ENCODE peak calls at places on chromosome 11, in five cellular contexts. One of them, this sample, is unnamed.
A peak's percentile ranks its signal among the peaks of the same experiment; 100 is the strongest.

GRCh38 chr11:114036156-114036811 is 23.2 kb upstream of the ZBTB16 start:
- DNase-seq in activated CD8-positive, alpha-beta memory T cell treated with anti-CD3 and anti-CD28 coated beads, Interleukin-2, amount 10 ng/mL, durations not matched to agents 7 days and 5 days: peak; percentile 64
- DNase-seq in activated gamma-delta T cell treated with Interleukin-2 at 50 U/mL for 16 hours: peak; percentile 55
- DNase-seq in LoVo: peak; percentile 75
- DNase-seq in body of pancreas: peak; percentile 88
- DNase-seq in this sample: no peak

GRCh38 chr11:68406318-68407313 is 53.9 kb upstream of the PPP6R3 start:
- DNase-seq in LoVo: no peak
- DNase-seq in activated CD8-positive, alpha-beta memory T cell treated with anti-CD3 and anti-CD28 coated beads, Interleukin-2, amount 10 ng/mL, durations not matched to agents 7 days and 5 days: no peak
- DNase-seq in body of pancreas: no peak
- DNase-seq in activated gamma-delta T cell treated with Interleukin-2 at 50 U/mL for 16 hours: no peak
- DNase-seq in this sample: no peak

GRCh38 chr11:14148653-14149273 is 186.2 kb downstream of the SPON1 start:
- DNase-seq in LoVo: peak; percentile 23
- DNase-seq in activated gamma-delta T cell treated with Interleukin-2 at 50 U/mL for 16 hours: no peak
- DNase-seq in activated CD8-positive, alpha-beta memory T cell treated with anti-CD3 and anti-CD28 coated beads, Interleukin-2, amount 10 ng/mL, durations not matched to agents 7 days and 5 days: no peak
- DNase-seq in body of pancreas: no peak
- DNase-seq in this sample: no peak

GRCh38 chr11:34356576-34356917 is 1.3 kb downstream of the ABTB2 start:
- DNase-seq in activated CD8-positive, alpha-beta memory T cell treated with anti-CD3 and anti-CD28 coated beads, Interleukin-2, amount 10 ng/mL, durations not matched to agents 7 days and 5 days: peak; percentile 43
- DNase-seq in activated gamma-delta T cell treated with Interleukin-2 at 50 U/mL for 16 hours: no peak
- DNase-seq in LoVo: no peak
- DNase-seq in body of pancreas: peak; percentile 6
- DNase-seq in this sample: peak; percentile 32

GRCh38 chr11:73866095-73866579 is 10.5 kb downstream of the COA4 start:
- DNase-seq in LoVo: no peak
- DNase-seq in activated CD8-positive, alpha-beta memory T cell treated with anti-CD3 and anti-CD28 coated beads, Interleukin-2, amount 10 ng/mL, durations not matched to agents 7 days and 5 days: no peak
- DNase-seq in activated gamma-delta T cell treated with Interleukin-2 at 50 U/mL for 16 hours: no peak
- DNase-seq in body of pancreas: no peak
- DNase-seq in this sample: peak; percentile 75

GRCh38 chr11:1303196-1303821 is 6.1 kb downstream of the TOLLIP start:
- DNase-seq in activated CD8-positive, alpha-beta memory T cell treated with anti-CD3 and anti-CD28 coated beads, Interleukin-2, amount 10 ng/mL, durations not matched to agents 7 days and 5 days: no peak
- DNase-seq in LoVo: no peak
- DNase-seq in body of pancreas: peak; percentile 51
- DNase-seq in activated gamma-delta T cell treated with Interleukin-2 at 50 U/mL for 16 hours: no peak
- DNase-seq in this sample: no peak

GRCh38 chr11:45607995-45608394 is 57.4 kb downstream of the CHST1 start:
- DNase-seq in LoVo: no peak
- DNase-seq in activated CD8-positive, alpha-beta memory T cell treated with anti-CD3 and anti-CD28 coated beads, Interleukin-2, amount 10 ng/mL, durations not matched to agents 7 days and 5 days: peak; percentile 2
- DNase-seq in body of pancreas: no peak
- DNase-seq in activated gamma-delta T cell treated with Interleukin-2 at 50 U/mL for 16 hours: no peak
- DNase-seq in this sample: no peak

GRCh38 chr11:67267188-67268035 is 1.1 kb downstream of the GRK2 start:
- DNase-seq in LoVo: no peak
- DNase-seq in activated gamma-delta T cell treated with Interleukin-2 at 50 U/mL for 16 hours: no peak
- DNase-seq in activated CD8-positive, alpha-beta memory T cell treated with anti-CD3 and anti-CD28 coated beads, Interleukin-2, amount 10 ng/mL, durations not matched to agents 7 days and 5 days: peak; percentile 82
- DNase-seq in body of pancreas: peak; percentile 64
- DNase-seq in this sample: no peak

GRCh38 chr11:95577716-95578460 is 211.7 kb downstream of the FAM76B start:
- DNase-seq in LoVo: no peak
- DNase-seq in body of pancreas: no peak
- DNase-seq in activated gamma-delta T cell treated with Interleukin-2 at 50 U/mL for 16 hours: no peak
- DNase-seq in activated CD8-positive, alpha-beta memory T cell treated with anti-CD3 and anti-CD28 coated beads, Interleukin-2, amount 10 ng/mL, durations not matched to agents 7 days and 5 days: no peak
- DNase-seq in this sample: no peak

GRCh38 chr11:2512431-2513407 is 67.9 kb downstream of the KCNQ1 start:
- DNase-seq in activated gamma-delta T cell treated with Interleukin-2 at 50 U/mL for 16 hours: no peak
- DNase-seq in LoVo: no peak
- DNase-seq in activated CD8-positive, alpha-beta memory T cell treated with anti-CD3 and anti-CD28 coated beads, Interleukin-2, amount 10 ng/mL, durations not matched to agents 7 days and 5 days: peak; percentile 33
- DNase-seq in body of pancreas: peak; percentile 43
- DNase-seq in this sample: no peak

GRCh38 chr11:86396403-86396802 is 21.7 kb downstream of the CCDC81 start:
- DNase-seq in activated gamma-delta T cell treated with Interleukin-2 at 50 U/mL for 16 hours: no peak
- DNase-seq in body of pancreas: no peak
- DNase-seq in LoVo: no peak
- DNase-seq in activated CD8-positive, alpha-beta memory T cell treated with anti-CD3 and anti-CD28 coated beads, Interleukin-2, amount 10 ng/mL, durations not matched to agents 7 days and 5 days: no peak
- DNase-seq in this sample: no peak

GRCh38 chr11:86802601-86803051 is 2.3 kb downstream of the PRSS23 start:
- DNase-seq in body of pancreas: peak; percentile 47
- DNase-seq in activated CD8-positive, alpha-beta memory T cell treated with anti-CD3 and anti-CD28 coated beads, Interleukin-2, amount 10 ng/mL, durations not matched to agents 7 days and 5 days: no peak
- DNase-seq in LoVo: peak; percentile 55
- DNase-seq in activated gamma-delta T cell treated with Interleukin-2 at 50 U/mL for 16 hours: no peak
- DNase-seq in this sample: peak; percentile 42

GRCh38 chr11:43282607-43283440 is 29.0 kb upstream of the API5 start:
- DNase-seq in activated CD8-positive, alpha-beta memory T cell treated with anti-CD3 and anti-CD28 coated beads, Interleukin-2, amount 10 ng/mL, durations not matched to agents 7 days and 5 days: peak; percentile 55
- DNase-seq in LoVo: peak; percentile 26
- DNase-seq in body of pancreas: peak; percentile 18
- DNase-seq in activated gamma-delta T cell treated with Interleukin-2 at 50 U/mL for 16 hours: peak; percentile 24
- DNase-seq in this sample: peak; percentile 13

GRCh38 chr11:87722756-87723599 is 452.3 kb downstream of the RAB38 start:
- DNase-seq in LoVo: no peak
- DNase-seq in body of pancreas: peak; percentile 4
- DNase-seq in activated gamma-delta T cell treated with Interleukin-2 at 50 U/mL for 16 hours: no peak
- DNase-seq in activated CD8-positive, alpha-beta memory T cell treated with anti-CD3 and anti-CD28 coated beads, Interleukin-2, amount 10 ng/mL, durations not matched to agents 7 days and 5 days: no peak
- DNase-seq in this sample: no peak

GRCh38 chr11:70466154-70466553 is 67.8 kb downstream of the CTTN start:
- DNase-seq in activated CD8-positive, alpha-beta memory T cell treated with anti-CD3 and anti-CD28 coated beads, Interleukin-2, amount 10 ng/mL, durations not matched to agents 7 days and 5 days: no peak
- DNase-seq in activated gamma-delta T cell treated with Interleukin-2 at 50 U/mL for 16 hours: no peak
- DNase-seq in LoVo: no peak
- DNase-seq in body of pancreas: no peak
- DNase-seq in this sample: no peak

GRCh38 chr11:11302565-11302964 is 50.5 kb downstream of the CSNK2A3 start:
- DNase-seq in activated CD8-positive, alpha-beta memory T cell treated with anti-CD3 and anti-CD28 coated beads, Interleukin-2, amount 10 ng/mL, durations not matched to agents 7 days and 5 days: no peak
- DNase-seq in activated gamma-delta T cell treated with Interleukin-2 at 50 U/mL for 16 hours: no peak
- DNase-seq in body of pancreas: no peak
- DNase-seq in LoVo: no peak
- DNase-seq in this sample: no peak

GRCh38 chr11:65316311-65316978 is 1.8 kb downstream of the CDC42EP2 start:
- DNase-seq in activated CD8-positive, alpha-beta memory T cell treated with anti-CD3 and anti-CD28 coated beads, Interleukin-2, amount 10 ng/mL, durations not matched to agents 7 days and 5 days: no peak
- DNase-seq in LoVo: no peak
- DNase-seq in activated gamma-delta T cell treated with Interleukin-2 at 50 U/mL for 16 hours: no peak
- DNase-seq in body of pancreas: peak; percentile 51
- DNase-seq in this sample: no peak

GRCh38 chr11:72243173-72243566 is 806 bp downstream of the PHOX2A start:
- DNase-seq in body of pancreas: no peak
- DNase-seq in activated CD8-positive, alpha-beta memory T cell treated with anti-CD3 and anti-CD28 coated beads, Interleukin-2, amount 10 ng/mL, durations not matched to agents 7 days and 5 days: no peak
- DNase-seq in LoVo: no peak
- DNase-seq in activated gamma-delta T cell treated with Interleukin-2 at 50 U/mL for 16 hours: no peak
- DNase-seq in this sample: no peak

GRCh38 chr11:126115820-126116319 is 53.2 kb upstream of the CDON start:
- DNase-seq in LoVo: no peak
- DNase-seq in body of pancreas: peak; percentile 91
- DNase-seq in activated gamma-delta T cell treated with Interleukin-2 at 50 U/mL for 16 hours: no peak
- DNase-seq in activated CD8-positive, alpha-beta memory T cell treated with anti-CD3 and anti-CD28 coated beads, Interleukin-2, amount 10 ng/mL, durations not matched to agents 7 days and 5 days: no peak
- DNase-seq in this sample: peak; percentile 61

GRCh38 chr11:65918211-65919150 is at the start of gene C11orf68:
- DNase-seq in LoVo: no peak
- DNase-seq in activated gamma-delta T cell treated with Interleukin-2 at 50 U/mL for 16 hours: no peak
- DNase-seq in activated CD8-positive, alpha-beta memory T cell treated with anti-CD3 and anti-CD28 coated beads, Interleukin-2, amount 10 ng/mL, durations not matched to agents 7 days and 5 days: no peak
- DNase-seq in body of pancreas: peak; percentile 42
- DNase-seq in this sample: no peak

GRCh38 chr11:105466582-105467228 is 143.2 kb upstream of the GRIA4 start:
- DNase-seq in body of pancreas: no peak
- DNase-seq in activated CD8-positive, alpha-beta memory T cell treated with anti-CD3 and anti-CD28 coated beads, Interleukin-2, amount 10 ng/mL, durations not matched to agents 7 days and 5 days: no peak
- DNase-seq in LoVo: no peak
- DNase-seq in activated gamma-delta T cell treated with Interleukin-2 at 50 U/mL for 16 hours: no peak
- DNase-seq in this sample: no peak

GRCh38 chr11:108019870-108020540 is 11.3 kb downstream of the CUL5 start:
- DNase-seq in activated gamma-delta T cell treated with Interleukin-2 at 50 U/mL for 16 hours: no peak
- DNase-seq in body of pancreas: no peak
- DNase-seq in LoVo: no peak
- DNase-seq in activated CD8-positive, alpha-beta memory T cell treated with anti-CD3 and anti-CD28 coated beads, Interleukin-2, amount 10 ng/mL, durations not matched to agents 7 days and 5 days: no peak
- DNase-seq in this sample: no peak

GRCh38 chr11:94776351-94777321 is 8.5 kb downstream of the AMOTL1 start:
- DNase-seq in activated gamma-delta T cell treated with Interleukin-2 at 50 U/mL for 16 hours: no peak
- DNase-seq in body of pancreas: peak; percentile 26
- DNase-seq in activated CD8-positive, alpha-beta memory T cell treated with anti-CD3 and anti-CD28 coated beads, Interleukin-2, amount 10 ng/mL, durations not matched to agents 7 days and 5 days: no peak
- DNase-seq in LoVo: peak; percentile 27
- DNase-seq in this sample: peak; percentile 7

GRCh38 chr11:67023957-67024353 is 1.0 kb downstream of the SYT12 start:
- DNase-seq in activated gamma-delta T cell treated with Interleukin-2 at 50 U/mL for 16 hours: no peak
- DNase-seq in activated CD8-positive, alpha-beta memory T cell treated with anti-CD3 and anti-CD28 coated beads, Interleukin-2, amount 10 ng/mL, durations not matched to agents 7 days and 5 days: no peak
- DNase-seq in LoVo: no peak
- DNase-seq in body of pancreas: no peak
- DNase-seq in this sample: no peak

GRCh38 chr11:16820324-16821092 is 82.1 kb downstream of the C11orf58 start:
- DNase-seq in body of pancreas: peak; percentile 86
- DNase-seq in activated gamma-delta T cell treated with Interleukin-2 at 50 U/mL for 16 hours: peak; percentile 52
- DNase-seq in activated CD8-positive, alpha-beta memory T cell treated with anti-CD3 and anti-CD28 coated beads, Interleukin-2, amount 10 ng/mL, durations not matched to agents 7 days and 5 days: peak; percentile 78
- DNase-seq in LoVo: peak; percentile 73
- DNase-seq in this sample: peak; percentile 50

GRCh38 chr11:117835576-117835975 is 11.0 kb upstream of the FXYD2 start:
- DNase-seq in LoVo: no peak
- DNase-seq in activated CD8-positive, alpha-beta memory T cell treated with anti-CD3 and anti-CD28 coated beads, Interleukin-2, amount 10 ng/mL, durations not matched to agents 7 days and 5 days: no peak
- DNase-seq in body of pancreas: no peak
- DNase-seq in activated gamma-delta T cell treated with Interleukin-2 at 50 U/mL for 16 hours: no peak
- DNase-seq in this sample: no peak

GRCh38 chr11:122754553-122755322 is 83.6 kb upstream of the CRTAM start:
- DNase-seq in body of pancreas: peak; percentile 22
- DNase-seq in activated CD8-positive, alpha-beta memory T cell treated with anti-CD3 and anti-CD28 coated beads, Interleukin-2, amount 10 ng/mL, durations not matched to agents 7 days and 5 days: peak; percentile 69
- DNase-seq in activated gamma-delta T cell treated with Interleukin-2 at 50 U/mL for 16 hours: peak; percentile 39
- DNase-seq in LoVo: no peak
- DNase-seq in this sample: no peak

GRCh38 chr11:125257185-125257584 is 92.6 kb downstream of the PKNOX2 start:
- DNase-seq in activated gamma-delta T cell treated with Interleukin-2 at 50 U/mL for 16 hours: no peak
- DNase-seq in body of pancreas: no peak
- DNase-seq in activated CD8-positive, alpha-beta memory T cell treated with anti-CD3 and anti-CD28 coated beads, Interleukin-2, amount 10 ng/mL, durations not matched to agents 7 days and 5 days: no peak
- DNase-seq in LoVo: no peak
- DNase-seq in this sample: no peak

GRCh38 chr11:92869716-92870115 is 99.7 kb upstream of the MTNR1B start:
- DNase-seq in LoVo: no peak
- DNase-seq in activated gamma-delta T cell treated with Interleukin-2 at 50 U/mL for 16 hours: no peak
- DNase-seq in body of pancreas: no peak
- DNase-seq in activated CD8-positive, alpha-beta memory T cell treated with anti-CD3 and anti-CD28 coated beads, Interleukin-2, amount 10 ng/mL, durations not matched to agents 7 days and 5 days: no peak
- DNase-seq in this sample: no peak

GRCh38 chr11:134539285-134539684 is 127.2 kb upstream of the B3GAT1 start:
- DNase-seq in activated gamma-delta T cell treated with Interleukin-2 at 50 U/mL for 16 hours: no peak
- DNase-seq in body of pancreas: no peak
- DNase-seq in activated CD8-positive, alpha-beta memory T cell treated with anti-CD3 and anti-CD28 coated beads, Interleukin-2, amount 10 ng/mL, durations not matched to agents 7 days and 5 days: no peak
- DNase-seq in LoVo: no peak
- DNase-seq in this sample: no peak

GRCh38 chr11:95459268-95460040 is 228.5 kb upstream of the SESN3 start:
- DNase-seq in activated CD8-positive, alpha-beta memory T cell treated with anti-CD3 and anti-CD28 coated beads, Interleukin-2, amount 10 ng/mL, durations not matched to agents 7 days and 5 days: no peak
- DNase-seq in activated gamma-delta T cell treated with Interleukin-2 at 50 U/mL for 16 hours: no peak
- DNase-seq in LoVo: no peak
- DNase-seq in body of pancreas: peak; percentile 54
- DNase-seq in this sample: no peak

GRCh38 chr11:65698205-65698604 is 13.8 kb upstream of the KAT5 start:
- DNase-seq in body of pancreas: no peak
- DNase-seq in activated gamma-delta T cell treated with Interleukin-2 at 50 U/mL for 16 hours: no peak
- DNase-seq in LoVo: no peak
- DNase-seq in activated CD8-positive, alpha-beta memory T cell treated with anti-CD3 and anti-CD28 coated beads, Interleukin-2, amount 10 ng/mL, durations not matched to agents 7 days and 5 days: no peak
- DNase-seq in this sample: no peak

GRCh38 chr11:91303754-91304153 is 920.9 kb upstream of the FAT3 start:
- DNase-seq in activated CD8-positive, alpha-beta memory T cell treated with anti-CD3 and anti-CD28 coated beads, Interleukin-2, amount 10 ng/mL, durations not matched to agents 7 days and 5 days: no peak
- DNase-seq in LoVo: no peak
- DNase-seq in activated gamma-delta T cell treated with Interleukin-2 at 50 U/mL for 16 hours: no peak
- DNase-seq in body of pancreas: no peak
- DNase-seq in this sample: no peak

GRCh38 chr11:100890779-100891178 is 203.7 kb downstream of the ARHGAP42 start:
- DNase-seq in activated CD8-positive, alpha-beta memory T cell treated with anti-CD3 and anti-CD28 coated beads, Interleukin-2, amount 10 ng/mL, durations not matched to agents 7 days and 5 days: no peak
- DNase-seq in body of pancreas: no peak
- DNase-seq in activated gamma-delta T cell treated with Interleukin-2 at 50 U/mL for 16 hours: no peak
- DNase-seq in LoVo: no peak
- DNase-seq in this sample: no peak

GRCh38 chr11:69576069-69576782 is 64.7 kb upstream of the CCND1 start:
- DNase-seq in body of pancreas: no peak
- DNase-seq in activated CD8-positive, alpha-beta memory T cell treated with anti-CD3 and anti-CD28 coated beads, Interleukin-2, amount 10 ng/mL, durations not matched to agents 7 days and 5 days: no peak
- DNase-seq in LoVo: no peak
- DNase-seq in activated gamma-delta T cell treated with Interleukin-2 at 50 U/mL for 16 hours: no peak
- DNase-seq in this sample: no peak

This sample was measured in NCI-H2227 treated with DMSO at 0.1 percent for 48 hours.